ENCODE peak calls at places on chromosomes 6 and 20, in nine cellular contexts. One of them, this sample, is unnamed. For H3K4me1, the result is how much of the 10 kb centered on the place peaks cover.

GRCh38 chr6:126170875-126171489 is 168.9 kb upstream of the CENPW start:
- DNase-seq in cardiac muscle cell: peak
- DNase-seq in mesendoderm: peak
- DNase-seq in tibial artery: no peak
- DNase-seq in RWPE2: no peak
- DNase-seq in heart left ventricle: no peak
- DNase-seq in fibroblast of lung: peak
- DNase-seq in endothelial cell of umbilical vein: peak
- DNase-seq in pancreas: no peak
- DNase-seq in this sample: no peak

GRCh38 chr6:143336446-143337152 is 113.9 kb downstream of the ADAT2 start:
- DNase-seq in cardiac muscle cell: no peak
- DNase-seq in mesendoderm: peak
- DNase-seq in tibial artery: no peak
- DNase-seq in RWPE2: no peak
- DNase-seq in heart left ventricle: no peak
- DNase-seq in fibroblast of lung: peak
- DNase-seq in endothelial cell of umbilical vein: no peak
- DNase-seq in pancreas: no peak
- DNase-seq in this sample: no peak

GRCh38 chr20:50689864-50690263 is 1.5 kb downstream of the RIPOR3 start:
- DNase-seq in cardiac muscle cell: no peak
- DNase-seq in mesendoderm: no peak
- DNase-seq in tibial artery: peak
- DNase-seq in RWPE2: no peak
- DNase-seq in heart left ventricle: no peak
- DNase-seq in fibroblast of lung: peak
- DNase-seq in endothelial cell of umbilical vein: no peak
- DNase-seq in pancreas: peak
- DNase-seq in this sample: peak

GRCh38 chr20:10843161-10843711 is 169.4 kb upstream of the JAG1 start:
- DNase-seq in cardiac muscle cell: no peak
- DNase-seq in mesendoderm: no peak
- DNase-seq in tibial artery: no peak
- DNase-seq in RWPE2: no peak
- DNase-seq in heart left ventricle: no peak
- DNase-seq in fibroblast of lung: peak
- DNase-seq in endothelial cell of umbilical vein: no peak
- DNase-seq in pancreas: no peak
- DNase-seq in this sample: peak

GRCh38 chr6:107823047-107823557 is 1.0 kb downstream of the SCML4 start:
- DNase-seq in cardiac muscle cell: no peak
- DNase-seq in mesendoderm: no peak
- DNase-seq in tibial artery: no peak
- DNase-seq in RWPE2: no peak
- DNase-seq in heart left ventricle: no peak
- DNase-seq in fibroblast of lung: no peak
- DNase-seq in endothelial cell of umbilical vein: no peak
- DNase-seq in pancreas: no peak
- DNase-seq in this sample: no peak

GRCh38 chr6:167870321-167870720 is 43.6 kb downstream of the AFDN start:
- DNase-seq in cardiac muscle cell: no peak
- DNase-seq in mesendoderm: no peak
- DNase-seq in tibial artery: no peak
- DNase-seq in RWPE2: no peak
- DNase-seq in heart left ventricle: no peak
- DNase-seq in fibroblast of lung: no peak
- DNase-seq in endothelial cell of umbilical vein: peak
- DNase-seq in pancreas: no peak
- DNase-seq in this sample: peak

GRCh38 chr6:158498362-158498761 is 61.5 kb upstream of the TMEM181 start:
- DNase-seq in cardiac muscle cell: no peak
- DNase-seq in mesendoderm: no peak
- DNase-seq in tibial artery: no peak
- DNase-seq in RWPE2: no peak
- DNase-seq in heart left ventricle: no peak
- DNase-seq in fibroblast of lung: no peak
- DNase-seq in endothelial cell of umbilical vein: no peak
- DNase-seq in pancreas: no peak
- DNase-seq in this sample: no peak

GRCh38 chr6:13375360-13375878 is 47.1 kb upstream of the TBC1D7 start:
- DNase-seq in cardiac muscle cell: no peak
- DNase-seq in mesendoderm: no peak
- DNase-seq in tibial artery: no peak
- DNase-seq in RWPE2: no peak
- DNase-seq in heart left ventricle: no peak
- DNase-seq in fibroblast of lung: no peak
- DNase-seq in endothelial cell of umbilical vein: no peak
- DNase-seq in pancreas: no peak
- DNase-seq in this sample: no peak

GRCh38 chr6:4637691-4638433 is 138.3 kb upstream of the CDYL start:
- DNase-seq in cardiac muscle cell: no peak
- DNase-seq in mesendoderm: no peak
- DNase-seq in tibial artery: no peak
- DNase-seq in RWPE2: no peak
- DNase-seq in heart left ventricle: no peak
- DNase-seq in fibroblast of lung: peak
- DNase-seq in endothelial cell of umbilical vein: peak
- DNase-seq in pancreas: no peak
- DNase-seq in this sample: no peak

GRCh38 chr20:3865887-3866407 is 19.3 kb downstream of the MAVS start:
- DNase-seq in cardiac muscle cell: no peak
- DNase-seq in mesendoderm: no peak
- DNase-seq in tibial artery: no peak
- DNase-seq in RWPE2: no peak
- DNase-seq in heart left ventricle: no peak
- DNase-seq in fibroblast of lung: no peak
- DNase-seq in endothelial cell of umbilical vein: no peak
- DNase-seq in pancreas: no peak
- DNase-seq in this sample: no peak

GRCh38 chr6:41724638-41725501 is 10.5 kb downstream of the TFEB start:
- DNase-seq in cardiac muscle cell: peak
- DNase-seq in mesendoderm: no peak
- DNase-seq in tibial artery: no peak
- DNase-seq in RWPE2: no peak
- DNase-seq in heart left ventricle: no peak
- DNase-seq in fibroblast of lung: no peak
- DNase-seq in endothelial cell of umbilical vein: no peak
- DNase-seq in pancreas: no peak
- DNase-seq in this sample: no peak

GRCh38 chr6:133814797-133815196 is 74.1 kb upstream of the TCF21 start:
- DNase-seq in cardiac muscle cell: no peak
- DNase-seq in mesendoderm: peak
- DNase-seq in tibial artery: peak
- DNase-seq in RWPE2: no peak
- DNase-seq in heart left ventricle: no peak
- DNase-seq in fibroblast of lung: peak
- DNase-seq in endothelial cell of umbilical vein: no peak
- DNase-seq in pancreas: no peak
- DNase-seq in this sample: peak

GRCh38 chr6:36340671-36341454 is 4.2 kb upstream of the BNIP5 start:
- DNase-seq in cardiac muscle cell: peak
- DNase-seq in mesendoderm: peak
- DNase-seq in tibial artery: peak
- DNase-seq in RWPE2: no peak
- DNase-seq in heart left ventricle: peak
- DNase-seq in fibroblast of lung: peak
- DNase-seq in endothelial cell of umbilical vein: peak
- DNase-seq in pancreas: peak
- DNase-seq in this sample: peak

GRCh38 chr6:143405381-143406154 is 44.9 kb downstream of the ADAT2 start:
- DNase-seq in cardiac muscle cell: no peak
- DNase-seq in mesendoderm: no peak
- DNase-seq in tibial artery: no peak
- DNase-seq in RWPE2: no peak
- DNase-seq in heart left ventricle: no peak
- DNase-seq in fibroblast of lung: peak
- DNase-seq in endothelial cell of umbilical vein: no peak
- DNase-seq in pancreas: no peak
- DNase-seq in this sample: no peak

GRCh38 chr20:62304331-62305148 is 1.7 kb downstream of the ADRM1 start:
- DNase-seq in cardiac muscle cell: no peak
- DNase-seq in mesendoderm: no peak
- DNase-seq in tibial artery: no peak
- DNase-seq in RWPE2: peak
- DNase-seq in heart left ventricle: no peak
- DNase-seq in fibroblast of lung: no peak
- DNase-seq in endothelial cell of umbilical vein: no peak
- DNase-seq in pancreas: no peak
- DNase-seq in this sample: peak

GRCh38 chr6:134358320-134358719 is 40.4 kb upstream of the SGK1 start:
- DNase-seq in cardiac muscle cell: no peak
- DNase-seq in mesendoderm: no peak
- DNase-seq in tibial artery: no peak
- DNase-seq in RWPE2: no peak
- DNase-seq in heart left ventricle: no peak
- DNase-seq in fibroblast of lung: peak
- DNase-seq in endothelial cell of umbilical vein: peak
- DNase-seq in pancreas: no peak
- DNase-seq in this sample: no peak

DNA sequence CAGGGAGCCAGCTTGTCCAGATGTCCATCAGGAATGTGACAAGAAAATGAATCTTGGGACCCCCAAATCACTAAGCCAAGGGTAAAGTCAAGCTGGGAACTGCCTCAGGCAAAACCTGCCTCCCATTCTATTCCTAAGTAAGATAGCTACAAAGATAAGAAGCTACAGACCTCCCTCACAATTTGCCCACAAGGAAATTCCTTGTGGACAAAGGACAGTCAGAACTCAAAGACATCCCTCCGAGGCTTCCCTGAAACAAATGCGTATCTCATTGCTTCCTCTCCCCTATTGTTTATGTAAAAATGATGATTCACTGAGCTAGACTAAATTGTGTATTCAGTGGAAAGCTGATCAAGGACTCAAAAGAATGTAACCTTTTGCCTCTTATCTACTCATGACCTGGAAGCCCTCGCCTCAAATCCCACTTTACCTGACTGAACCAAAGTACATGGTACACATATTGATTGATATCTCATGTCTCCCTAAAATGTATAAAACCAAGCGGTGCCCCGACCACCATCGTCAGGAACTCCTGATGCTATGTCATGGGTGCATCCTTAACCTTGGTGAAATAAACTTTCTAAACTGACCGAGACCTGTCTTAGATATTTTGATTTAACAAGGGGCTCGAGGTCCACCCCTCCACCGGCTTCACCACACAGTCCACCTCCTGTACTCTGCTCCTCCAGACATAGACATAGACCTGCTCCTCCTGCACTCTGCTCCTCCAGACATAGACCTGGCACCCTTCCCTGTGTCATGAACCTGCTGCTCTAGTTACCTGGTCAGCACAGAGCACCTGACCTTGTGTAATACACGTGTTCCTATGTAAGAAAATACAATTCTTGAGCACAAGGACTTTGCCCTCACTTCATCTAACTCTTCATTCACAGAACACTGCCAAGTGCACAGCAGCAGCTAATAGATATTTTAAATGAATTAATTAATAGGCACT is 81.4 kb downstream of the WDR27 start:
- DNase-seq in cardiac muscle cell: no peak
- DNase-seq in mesendoderm: peak
- DNase-seq in tibial artery: no peak
- DNase-seq in RWPE2: no peak
- DNase-seq in heart left ventricle: no peak
- DNase-seq in fibroblast of lung: peak
- DNase-seq in endothelial cell of umbilical vein: no peak
- DNase-seq in pancreas: no peak
- DNase-seq in this sample: no peak
- H3K27ac ChIP-seq in cardiac muscle cell: no peak
- H3K27ac ChIP-seq in mesendoderm: peak
- H3K27ac ChIP-seq in tibial artery: no peak
- H3K27ac ChIP-seq in RWPE2: peak
- H3K27ac ChIP-seq in heart left ventricle: no peak
- H3K27ac ChIP-seq in fibroblast of lung: peak
- H3K27ac ChIP-seq in endothelial cell of umbilical vein: no peak
- H3K27ac ChIP-seq in pancreas: no peak
- H3K27ac ChIP-seq in this sample: no peak

GRCh38 chr6:75318900-75319299 is 34.3 kb upstream of the TMEM30A start:
- DNase-seq in cardiac muscle cell: no peak
- DNase-seq in mesendoderm: no peak
- DNase-seq in tibial artery: no peak
- DNase-seq in RWPE2: no peak
- DNase-seq in heart left ventricle: no peak
- DNase-seq in fibroblast of lung: no peak
- DNase-seq in endothelial cell of umbilical vein: no peak
- DNase-seq in pancreas: no peak
- DNase-seq in this sample: no peak
- H3K4me1 ChIP-seq in cardiac muscle cell: under half
- H3K4me1 ChIP-seq in mesendoderm: under half
- H3K4me1 ChIP-seq in tibial artery: under half
- H3K4me1 ChIP-seq in RWPE2: under half
- H3K4me1 ChIP-seq in heart left ventricle: under half
- H3K4me1 ChIP-seq in fibroblast of lung: under half
- H3K4me1 ChIP-seq in endothelial cell of umbilical vein: under half
- H3K4me1 ChIP-seq in pancreas: under half
- H3K4me1 ChIP-seq in this sample: under half

DNA sequence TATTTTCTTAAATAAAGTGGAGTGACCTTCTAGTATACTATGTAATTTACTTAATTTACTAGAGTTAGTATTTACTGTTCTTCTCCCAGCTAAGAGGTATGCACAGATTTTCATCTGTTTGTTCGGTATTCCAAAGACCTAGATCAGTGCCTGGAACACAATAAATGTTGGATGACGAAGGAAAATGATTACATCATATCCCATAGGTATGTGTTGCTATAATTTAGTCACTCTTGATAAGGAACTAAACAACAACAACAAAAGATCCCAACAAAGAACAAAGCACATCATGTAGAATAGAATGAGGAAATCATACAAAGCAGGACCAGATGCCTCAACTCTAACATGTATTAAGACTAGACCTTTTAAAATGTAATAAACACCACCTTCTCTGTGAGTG is 89.6 kb upstream of the ADGRF1 start:
- DNase-seq in cardiac muscle cell: no peak
- DNase-seq in mesendoderm: no peak
- DNase-seq in tibial artery: no peak
- DNase-seq in RWPE2: no peak
- DNase-seq in heart left ventricle: no peak
- DNase-seq in fibroblast of lung: no peak
- DNase-seq in endothelial cell of umbilical vein: peak
- DNase-seq in pancreas: no peak
- DNase-seq in this sample: no peak
- H3K27ac ChIP-seq in cardiac muscle cell: no peak
- H3K27ac ChIP-seq in mesendoderm: no peak
- H3K27ac ChIP-seq in tibial artery: no peak
- H3K27ac ChIP-seq in RWPE2: no peak
- H3K27ac ChIP-seq in heart left ventricle: no peak
- H3K27ac ChIP-seq in fibroblast of lung: no peak
- H3K27ac ChIP-seq in endothelial cell of umbilical vein: no peak
- H3K27ac ChIP-seq in pancreas: no peak
- H3K27ac ChIP-seq in this sample: no peak

DNA sequence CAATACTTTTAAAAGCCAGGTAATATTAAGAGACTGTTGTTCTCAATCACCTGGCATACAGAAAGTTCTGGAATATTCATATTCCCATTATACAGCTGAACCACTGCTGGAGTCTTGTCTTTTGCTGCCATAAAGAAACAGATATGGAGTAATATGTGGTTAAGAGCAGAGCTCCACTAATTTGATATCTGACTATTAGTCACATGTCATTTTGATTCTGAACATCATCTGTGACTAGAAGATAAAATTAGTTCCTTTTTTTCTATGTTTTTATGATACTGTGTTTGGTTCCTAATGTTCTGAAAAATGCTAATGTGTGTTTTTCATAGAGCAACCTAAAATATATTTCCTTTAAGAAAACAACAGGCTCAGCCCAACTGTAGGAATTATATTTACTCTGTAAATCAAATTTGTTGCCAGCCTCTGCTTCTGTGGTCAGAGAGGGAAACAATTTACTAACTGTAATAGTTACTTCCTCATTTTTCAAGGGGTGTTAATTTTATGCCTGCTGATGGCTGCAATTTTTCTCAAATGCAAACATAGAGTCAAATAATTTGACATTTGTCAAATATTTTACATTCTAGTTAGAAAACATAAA is 33.3 kb upstream of the TXLNB start:
- DNase-seq in cardiac muscle cell: no peak
- DNase-seq in mesendoderm: no peak
- DNase-seq in tibial artery: no peak
- DNase-seq in RWPE2: no peak
- DNase-seq in heart left ventricle: no peak
- DNase-seq in fibroblast of lung: no peak
- DNase-seq in endothelial cell of umbilical vein: no peak
- DNase-seq in pancreas: no peak
- DNase-seq in this sample: no peak
- H3K4me1 ChIP-seq in cardiac muscle cell: under half
- H3K4me1 ChIP-seq in mesendoderm: under half
- H3K4me1 ChIP-seq in tibial artery: under half
- H3K4me1 ChIP-seq in RWPE2: under half
- H3K4me1 ChIP-seq in heart left ventricle: under half
- H3K4me1 ChIP-seq in fibroblast of lung: under half
- H3K4me1 ChIP-seq in endothelial cell of umbilical vein: under half
- H3K4me1 ChIP-seq in pancreas: under half
- H3K4me1 ChIP-seq in this sample: under half

This sample was measured in right cardiac atrium.